ENCODE peak calls at places on chromosomes 13 and 19, in ten cellular contexts. One of them, this sample, is unnamed.

GRCh38 chr19:44747739-44748425 is 626 bp upstream of the BCL3 start:
- DNase-seq in stomach: peak; percentile 69
- DNase-seq in Peyer's patch: peak; percentile 82
- DNase-seq in pancreas: peak; percentile 80
- DNase-seq in psoas muscle: peak; percentile 80
- DNase-seq in breast epithelium: no peak
- DNase-seq in HCT116: no peak
- DNase-seq in IMR-90: peak; percentile 61
- DNase-seq in neural progenitor cell: peak; percentile 17
- DNase-seq in A673: peak; percentile 70
- DNase-seq in this sample: no peak

GRCh38 chr19:47310819-47311218 is 1.2 kb downstream of the C5AR1 start:
- DNase-seq in stomach: peak; percentile 54
- DNase-seq in Peyer's patch: no peak
- DNase-seq in pancreas: no peak
- DNase-seq in psoas muscle: no peak
- DNase-seq in breast epithelium: no peak
- DNase-seq in HCT116: no peak
- DNase-seq in IMR-90: peak; percentile 21
- DNase-seq in neural progenitor cell: no peak
- DNase-seq in A673: peak; percentile 45
- DNase-seq in this sample: no peak

GRCh38 chr13:32733685-32734084 is 147.4 kb downstream of the PDS5B start:
- DNase-seq in stomach: no peak
- DNase-seq in Peyer's patch: no peak
- DNase-seq in pancreas: no peak
- DNase-seq in psoas muscle: no peak
- DNase-seq in breast epithelium: no peak
- DNase-seq in HCT116: no peak
- DNase-seq in IMR-90: no peak
- DNase-seq in neural progenitor cell: no peak
- DNase-seq in A673: no peak
- DNase-seq in this sample: no peak

GRCh38 chr13:47930649-47931165 is 70.4 kb downstream of the SUCLA2 start:
- DNase-seq in stomach: no peak
- DNase-seq in Peyer's patch: no peak
- DNase-seq in pancreas: no peak
- DNase-seq in psoas muscle: no peak
- DNase-seq in breast epithelium: no peak
- DNase-seq in HCT116: no peak
- DNase-seq in IMR-90: no peak
- DNase-seq in neural progenitor cell: no peak
- DNase-seq in A673: no peak
- DNase-seq in this sample: no peak

GRCh38 chr13:24997367-24997967 is 98.5 kb upstream of the PABPC3 start:
- DNase-seq in stomach: no peak
- DNase-seq in Peyer's patch: no peak
- DNase-seq in pancreas: no peak
- DNase-seq in psoas muscle: no peak
- DNase-seq in breast epithelium: no peak
- DNase-seq in HCT116: no peak
- DNase-seq in IMR-90: peak; percentile 27
- DNase-seq in neural progenitor cell: peak; percentile 46
- DNase-seq in A673: peak; percentile 67
- DNase-seq in this sample: no peak

GRCh38 chr19:54191671-54192453 is 754 bp downstream of the TSEN34 start:
- DNase-seq in stomach: no peak
- DNase-seq in Peyer's patch: no peak
- DNase-seq in pancreas: peak; percentile 64
- DNase-seq in psoas muscle: peak; percentile 18
- DNase-seq in breast epithelium: no peak
- DNase-seq in HCT116: no peak
- DNase-seq in IMR-90: peak; percentile 33
- DNase-seq in neural progenitor cell: no peak
- DNase-seq in A673: no peak
- DNase-seq in this sample: no peak

GRCh38 chr13:35733832-35734231 is 257.3 kb upstream of the MAB21L1 start:
- DNase-seq in stomach: no peak
- DNase-seq in Peyer's patch: no peak
- DNase-seq in pancreas: no peak
- DNase-seq in psoas muscle: no peak
- DNase-seq in breast epithelium: no peak
- DNase-seq in HCT116: no peak
- DNase-seq in IMR-90: no peak
- DNase-seq in neural progenitor cell: no peak
- DNase-seq in A673: no peak
- DNase-seq in this sample: no peak

GRCh38 chr13:21124853-21125252 is 51.5 kb downstream of the SKA3 start:
- DNase-seq in stomach: no peak
- DNase-seq in Peyer's patch: no peak
- DNase-seq in pancreas: peak; percentile 66
- DNase-seq in psoas muscle: no peak
- DNase-seq in breast epithelium: no peak
- DNase-seq in HCT116: no peak
- DNase-seq in IMR-90: peak; percentile 63
- DNase-seq in neural progenitor cell: peak; percentile 63
- DNase-seq in A673: peak; percentile 97
- DNase-seq in this sample: no peak

GRCh38 chr13:101308247-101309013 is 107.9 kb downstream of the NALCN start:
- DNase-seq in stomach: no peak
- DNase-seq in Peyer's patch: no peak
- DNase-seq in pancreas: no peak
- DNase-seq in psoas muscle: no peak
- DNase-seq in breast epithelium: no peak
- DNase-seq in HCT116: no peak
- DNase-seq in IMR-90: no peak
- DNase-seq in neural progenitor cell: no peak
- DNase-seq in A673: no peak
- DNase-seq in this sample: no peak

GRCh38 chr19:50215820-50216219 is 12.4 kb downstream of the MYH14 start:
- DNase-seq in stomach: no peak
- DNase-seq in Peyer's patch: no peak
- DNase-seq in pancreas: no peak
- DNase-seq in psoas muscle: no peak
- DNase-seq in breast epithelium: no peak
- DNase-seq in HCT116: no peak
- DNase-seq in IMR-90: no peak
- DNase-seq in neural progenitor cell: no peak
- DNase-seq in A673: no peak
- DNase-seq in this sample: no peak

GRCh38 chr19:18368504-18369222 is 17.3 kb upstream of the GDF15 start:
- DNase-seq in stomach: peak; percentile 62
- DNase-seq in Peyer's patch: no peak
- DNase-seq in pancreas: no peak
- DNase-seq in psoas muscle: no peak
- DNase-seq in breast epithelium: no peak
- DNase-seq in HCT116: no peak
- DNase-seq in IMR-90: no peak
- DNase-seq in neural progenitor cell: peak; percentile 61
- DNase-seq in A673: no peak
- DNase-seq in this sample: no peak
- H3K27ac ChIP-seq in stomach: peak overlapping the region; percentile 70
- H3K27ac ChIP-seq in Peyer's patch: no peak overlapping the region
- H3K27ac ChIP-seq in pancreas: peak overlapping the region; percentile 85
- H3K27ac ChIP-seq in psoas muscle: peak overlapping the region; percentile 4
- H3K27ac ChIP-seq in breast epithelium: peak overlapping the region; percentile 6
- H3K27ac ChIP-seq in HCT116: no peak overlapping the region
- H3K27ac ChIP-seq in IMR-90: no peak overlapping the region
- H3K27ac ChIP-seq in neural progenitor cell: no peak overlapping the region
- H3K27ac ChIP-seq in A673: peak overlapping the region; percentile 77
- H3K27ac ChIP-seq in this sample: no peak overlapping the region

GRCh38 chr13:62512194-62513141 is 1096.8 kb upstream of the PCDH20 start:
- DNase-seq in stomach: peak; percentile 42
- DNase-seq in Peyer's patch: no peak
- DNase-seq in pancreas: peak; percentile 55
- DNase-seq in psoas muscle: no peak
- DNase-seq in breast epithelium: peak; percentile 20
- DNase-seq in HCT116: peak; percentile 35
- DNase-seq in IMR-90: peak; percentile 32
- DNase-seq in neural progenitor cell: peak; percentile 69
- DNase-seq in A673: peak; percentile 66
- DNase-seq in this sample: no peak
- TF ChIP-seq CTCF in stomach: peak; percentile 54
- TF ChIP-seq CTCF in Peyer's patch: peak; percentile 12
- TF ChIP-seq CTCF in pancreas: peak; percentile 39
- TF ChIP-seq CTCF in psoas muscle: peak; percentile 22
- TF ChIP-seq CTCF in breast epithelium: no peak
- TF ChIP-seq CTCF in HCT116: no peak
- TF ChIP-seq CTCF in IMR-90: peak; percentile 54
- TF ChIP-seq CTCF in neural progenitor cell: peak; percentile 73
- TF ChIP-seq CTCF in A673: peak; percentile 81
- TF ChIP-seq CTCF in this sample: no peak

GRCh38 chr19:1855040-1855827 is 7.0 kb upstream of the REXO1 start:
- DNase-seq in stomach: peak; percentile 94
- DNase-seq in Peyer's patch: peak; percentile 97
- DNase-seq in pancreas: peak; percentile 84
- DNase-seq in psoas muscle: peak; percentile 87
- DNase-seq in breast epithelium: peak; percentile 93
- DNase-seq in HCT116: peak; percentile 64
- DNase-seq in IMR-90: peak; percentile 85
- DNase-seq in neural progenitor cell: peak; percentile 93
- DNase-seq in A673: peak; percentile 89
- DNase-seq in this sample: no peak

GRCh38 chr19:1857648-1858326 is 5.6 kb downstream of the KLF16 start:
- DNase-seq in stomach: no peak
- DNase-seq in Peyer's patch: peak; percentile 81
- DNase-seq in pancreas: no peak
- DNase-seq in psoas muscle: no peak
- DNase-seq in breast epithelium: no peak
- DNase-seq in HCT116: no peak
- DNase-seq in IMR-90: no peak
- DNase-seq in neural progenitor cell: no peak
- DNase-seq in A673: no peak
- DNase-seq in this sample: no peak

GRCh38 chr19:1856698-1857603 is 6.4 kb downstream of the KLF16 start:
- DNase-seq in stomach: peak; percentile 92
- DNase-seq in Peyer's patch: peak; percentile 95
- DNase-seq in pancreas: peak; percentile 85
- DNase-seq in psoas muscle: peak; percentile 86
- DNase-seq in breast epithelium: peak; percentile 90
- DNase-seq in HCT116: no peak
- DNase-seq in IMR-90: peak; percentile 70
- DNase-seq in neural progenitor cell: peak; percentile 44
- DNase-seq in A673: no peak
- DNase-seq in this sample: peak; percentile 54

GRCh38 chr19:1855828-1856255 is 7.5 kb downstream of the KLF16 start:
- DNase-seq in stomach: no peak
- DNase-seq in Peyer's patch: peak; percentile 69
- DNase-seq in pancreas: no peak
- DNase-seq in psoas muscle: no peak
- DNase-seq in breast epithelium: no peak
- DNase-seq in HCT116: no peak
- DNase-seq in IMR-90: peak; percentile 23
- DNase-seq in neural progenitor cell: no peak
- DNase-seq in A673: no peak
- DNase-seq in this sample: no peak

DNA sequence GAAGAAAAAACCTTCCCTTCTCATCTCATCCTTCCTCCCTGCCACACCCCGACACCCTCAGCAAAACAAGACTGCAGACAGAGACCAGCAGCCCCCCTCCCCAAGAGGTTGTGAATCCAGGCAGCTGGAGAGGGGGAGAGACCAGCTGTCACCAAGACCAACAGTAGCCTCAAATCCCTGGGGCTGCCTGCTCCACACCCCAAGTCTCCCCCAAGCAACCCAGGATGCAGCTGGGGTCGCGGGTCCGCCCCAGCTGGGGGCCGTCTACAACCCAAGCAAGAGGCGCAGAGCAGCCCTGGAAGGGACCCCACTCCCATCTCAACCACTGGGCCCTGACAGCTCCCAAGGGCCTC is 7.1 kb downstream of the KLF16 start:
- DNase-seq in stomach: no peak
- DNase-seq in Peyer's patch: no peak
- DNase-seq in pancreas: no peak
- DNase-seq in psoas muscle: no peak
- DNase-seq in breast epithelium: no peak
- DNase-seq in HCT116: no peak
- DNase-seq in IMR-90: no peak
- DNase-seq in neural progenitor cell: no peak
- DNase-seq in A673: no peak
- DNase-seq in this sample: no peak
- H3K4me3 ChIP-seq in stomach: peak overlapping the region; percentile 44
- H3K4me3 ChIP-seq in Peyer's patch: peak overlapping the region; percentile 63
- H3K4me3 ChIP-seq in pancreas: no peak overlapping the region
- H3K4me3 ChIP-seq in psoas muscle: peak overlapping the region; percentile 61
- H3K4me3 ChIP-seq in breast epithelium: peak overlapping the region; percentile 56
- H3K4me3 ChIP-seq in HCT116: no peak overlapping the region
- H3K4me3 ChIP-seq in IMR-90: peak overlapping the region; percentile 6
- H3K4me3 ChIP-seq in neural progenitor cell: peak overlapping the region; percentile 36
- H3K4me3 ChIP-seq in A673: peak overlapping the region; percentile 43
- H3K4me3 ChIP-seq in this sample: peak overlapping the region; percentile 68

GRCh38 chr19:29293736-29294342 is 80.9 kb upstream of the UQCRFS1 start:
- DNase-seq in stomach: no peak
- DNase-seq in Peyer's patch: no peak
- DNase-seq in pancreas: no peak
- DNase-seq in psoas muscle: no peak
- DNase-seq in breast epithelium: no peak
- DNase-seq in HCT116: no peak
- DNase-seq in IMR-90: no peak
- DNase-seq in neural progenitor cell: no peak
- DNase-seq in A673: no peak
- DNase-seq in this sample: no peak
- H3K27ac ChIP-seq in stomach: no peak overlapping the region
- H3K27ac ChIP-seq in Peyer's patch: no peak overlapping the region
- H3K27ac ChIP-seq in pancreas: no peak overlapping the region
- H3K27ac ChIP-seq in psoas muscle: no peak overlapping the region
- H3K27ac ChIP-seq in breast epithelium: no peak overlapping the region
- H3K27ac ChIP-seq in HCT116: no peak overlapping the region
- H3K27ac ChIP-seq in IMR-90: no peak overlapping the region
- H3K27ac ChIP-seq in neural progenitor cell: no peak overlapping the region
- H3K27ac ChIP-seq in A673: no peak overlapping the region
- H3K27ac ChIP-seq in this sample: no peak overlapping the region